ENCODE peak calls at places on chromosomes 12 and 14, in eight cellular contexts. Q, Y, K, A, X, H, Z and I are unnamed samples.

GRCh38 chr14:60862283-60862682 is 118.6 kb downstream of the TRMT5 start:
- DNase-seq in Q (no peak), Y (no peak), K (peak; percentile 65), A (no peak), X (peak; percentile 29), H (no peak), Z (peak; percentile 47), I (no peak)

GRCh38 chr12:7099290-7099996 is 7.2 kb upstream of the C1R start:
- DNase-seq in Q (no peak), Y (no peak), K (peak; percentile 58), A (no peak), X (no peak), H (no peak), Z (no peak), I (no peak)

GRCh38 chr12:67677166-67677565 is 28.6 kb downstream of the DYRK2 start:
- DNase-seq in Q (no peak), Y (no peak), K (no peak), A (no peak), X (no peak), H (no peak), Z (no peak), I (peak; percentile 75)

GRCh38 chr12:92859650-92860386 is 69.3 kb downstream of the EEA1 start:
- DNase-seq in Q (no peak), Y (no peak), K (no peak), A (no peak), X (no peak), H (no peak), Z (no peak), I (no peak)

GRCh38 chr12:51381226-51382079 is 9.8 kb downstream of the GALNT6 start:
- DNase-seq in Q (no peak), Y (no peak), K (no peak), A (no peak), X (no peak), H (no peak), Z (peak; percentile 70), I (no peak)

GRCh38 chr12:50569321-50569720 is 64.5 kb downstream of the DIP2B start:
- DNase-seq in Q (no peak), Y (no peak), K (no peak), A (no peak), X (no peak), H (peak; percentile 39), Z (no peak), I (no peak)

GRCh38 chr12:31876568-31877424 is 82.4 kb upstream of the RESF1 start:
- DNase-seq in Q (no peak), Y (no peak), K (no peak), A (no peak), X (no peak), H (no peak), Z (no peak), I (no peak)

GRCh38 chr14:101350710-101351109 is 210.6 kb upstream of the DIO3 start:
- DNase-seq in Q (no peak), Y (no peak), K (no peak), A (no peak), X (peak; percentile 84), H (peak; percentile 25), Z (peak; percentile 1), I (no peak)

GRCh38 chr12:30753761-30754382 is 879 bp downstream of the CAPRIN2 start:
- DNase-seq in Q (no peak), Y (no peak), K (no peak), A (no peak), X (no peak), H (peak; percentile 49), Z (peak; percentile 41), I (peak; percentile 26)

GRCh38 chr14:70753518-70753953 is 55.8 kb downstream of the MAP3K9 start:
- DNase-seq in Q (no peak), Y (no peak), K (no peak), A (no peak), X (no peak), H (no peak), Z (no peak), I (no peak)

GRCh38 chr12:131091976-131092691 is 138.4 kb downstream of the ADGRD1 start:
- DNase-seq in Q (peak; percentile 38), Y (peak; percentile 25), K (peak; percentile 61), A (no peak), X (peak; percentile 11), H (no peak), Z (no peak), I (no peak)

GRCh38 chr12:114918535-114919233 is 234.7 kb upstream of the TBX3 start:
- DNase-seq in Q (no peak), Y (no peak), K (no peak), A (no peak), X (no peak), H (no peak), Z (peak; percentile 22), I (peak; percentile 60)

GRCh38 chr12:92414383-92415065 is 268.9 kb upstream of the BTG1 start:
- DNase-seq in Q (no peak), Y (no peak), K (no peak), A (no peak), X (no peak), H (no peak), Z (peak; percentile 24), I (no peak)

GRCh38 chr12:83826112-83826511 is 1086.5 kb downstream of the SLC6A15 start:
- DNase-seq in Q (no peak), Y (peak; percentile 84), K (no peak), A (no peak), X (no peak), H (peak; percentile 76), Z (peak; percentile 55), I (peak; percentile 49)

GRCh38 chr12:94954029-94954685 is 49.3 kb downstream of the NDUFA12 start:
- DNase-seq in Q (no peak), Y (no peak), K (no peak), A (no peak), X (no peak), H (no peak), Z (peak; percentile 36), I (peak; percentile 94)

DNA sequence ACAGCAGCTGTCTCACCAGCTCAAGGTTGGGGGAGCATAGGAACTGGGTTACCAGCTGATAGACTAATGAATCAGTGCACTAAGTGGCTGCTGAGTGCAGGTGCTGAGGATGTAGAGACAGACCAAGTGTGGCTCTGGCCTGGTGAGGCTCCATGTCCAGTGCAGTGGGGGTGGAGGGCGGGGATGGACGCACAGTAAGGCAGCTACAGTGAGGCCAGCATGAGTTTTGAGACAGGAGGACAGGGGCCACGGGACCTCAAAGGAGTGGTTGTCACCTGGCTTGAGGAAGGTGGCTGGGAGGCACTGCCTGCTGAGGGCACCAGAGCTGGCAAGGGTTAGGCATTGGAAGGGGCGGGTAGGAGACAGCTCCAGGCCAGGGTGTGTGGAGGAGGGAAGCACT is 37.0 kb downstream of the SYNE3 start:
- DNase-seq in Q (no peak), Y (no peak), K (no peak), A (no peak), X (no peak), H (no peak), Z (no peak), I (no peak)
- H3K4me1 ChIP-seq in Q (peaks cover 21% of the 10 kb centered on the region), Y (no peaks in the 10 kb centered on the region), K (peaks cover 26% of the 10 kb centered on the region), A (peaks cover 70% of the 10 kb centered on the region), X (peaks cover 9% of the 10 kb centered on the region), H (no peaks in the 10 kb centered on the region), Z (no peaks in the 10 kb centered on the region), I (peaks cover 6% of the 10 kb centered on the region)

DNA sequence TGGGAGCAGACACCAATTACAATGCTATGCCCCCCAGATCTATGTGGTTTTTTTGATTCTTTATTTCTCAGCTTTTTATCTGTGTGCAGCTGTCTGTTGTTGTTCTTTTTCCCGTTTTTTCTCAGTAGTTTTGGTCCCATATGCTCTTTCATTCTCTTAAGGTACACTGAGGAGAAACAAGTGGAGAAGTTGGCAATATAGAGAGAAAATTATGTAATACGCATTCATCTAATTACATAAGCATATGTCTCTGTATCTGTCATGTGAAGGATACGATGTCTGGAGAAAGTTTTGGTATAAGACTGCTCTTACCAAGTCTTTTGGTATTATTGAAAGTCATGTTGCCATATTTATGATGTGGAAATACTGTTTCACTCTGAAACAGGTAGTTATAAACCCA is 819.1 kb downstream of the NRXN3 start:
- DNase-seq in Q (no peak), Y (no peak), K (no peak), A (no peak), X (no peak), H (no peak), Z (no peak), I (no peak)
- H3K27ac ChIP-seq in Q (no peak overlapping the region), Y (no peak overlapping the region), K (no peak overlapping the region), A (no peak overlapping the region), X (no peak overlapping the region), H (no peak overlapping the region), Z (no peak overlapping the region), I (no peak overlapping the region)

GRCh38 chr14:74290415-74290814 is 12.3 kb downstream of the ABCD4 start:
- DNase-seq in Q (no peak), Y (no peak), K (no peak), A (no peak), X (no peak), H (peak; percentile 64), Z (peak; percentile 21), I (no peak)
- TF ChIP-seq CTCF in Q (peak; percentile 20), Y (peak; percentile 73), K (no peak), A (peak; percentile 32), X (no peak), H (peak; percentile 57), Z (peak; percentile 52), I (peak; percentile 47)

GRCh38 chr14:99570542-99571302 is 33.3 kb downstream of the CCDC85C start:
- DNase-seq in Q (no peak), Y (no peak), K (no peak), A (no peak), X (no peak), H (peak; percentile 83), Z (no peak), I (no peak)

GRCh38 chr14:99571303-99571986 is 32.6 kb downstream of the CCDC85C start:
- DNase-seq in Q (no peak), Y (no peak), K (no peak), A (no peak), X (peak; percentile 58), H (no peak), Z (no peak), I (no peak)

GRCh38 chr14:99569725-99570541 is 34.1 kb downstream of the CCDC85C start:
- DNase-seq in Q (no peak), Y (no peak), K (no peak), A (no peak), X (no peak), H (no peak), Z (no peak), I (no peak)

GRCh38 chr14:99566390-99567354 is 37.3 kb downstream of the CCDC85C start:
- DNase-seq in Q (no peak), Y (no peak), K (no peak), A (no peak), X (no peak), H (no peak), Z (no peak), I (no peak)

DNA sequence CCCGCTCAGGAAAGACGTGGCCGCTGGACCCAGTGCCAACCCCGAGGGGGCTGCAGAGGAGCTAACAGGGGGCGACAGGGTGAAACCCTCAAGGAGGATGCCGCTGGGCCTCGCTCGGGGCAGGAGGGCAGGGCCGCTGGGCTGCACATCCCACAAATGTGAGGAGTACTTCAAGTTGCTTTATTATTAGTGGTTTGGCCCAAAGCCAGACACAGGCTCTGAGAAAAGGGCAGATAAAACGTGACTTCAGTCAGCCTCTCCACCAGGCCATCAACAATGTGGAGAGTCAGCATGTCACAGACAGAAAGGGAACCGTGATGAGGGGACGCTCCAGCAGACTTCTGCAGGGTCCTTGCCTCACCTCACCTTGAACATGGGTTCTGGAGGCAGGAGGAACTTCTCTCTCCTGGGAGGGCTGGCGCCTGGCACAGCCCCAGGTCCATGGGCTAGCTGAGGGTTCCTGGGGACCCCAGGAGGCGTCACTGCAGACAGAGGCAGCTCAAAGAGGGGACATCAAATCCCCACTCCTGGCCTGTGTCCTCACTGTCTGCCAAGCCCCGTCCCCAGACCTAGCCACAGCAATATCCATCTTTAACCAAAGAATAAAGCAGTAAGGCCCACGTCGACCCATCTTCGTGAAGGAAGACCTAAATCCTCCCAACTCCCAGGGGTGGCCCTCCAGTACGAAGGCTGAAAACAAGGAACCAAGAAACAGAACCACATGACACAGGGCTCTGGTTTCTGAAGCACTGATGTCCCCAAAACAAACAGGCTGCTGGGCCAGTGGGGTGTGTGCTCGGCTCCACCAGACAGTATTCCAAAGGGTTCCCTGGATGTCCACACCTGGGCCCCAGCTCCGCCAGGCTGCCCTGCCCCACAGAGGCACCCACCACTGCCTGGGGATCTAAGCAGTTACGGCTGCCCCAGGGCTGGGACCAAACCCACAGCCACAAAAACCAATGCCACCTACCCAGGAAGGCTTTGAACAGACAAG is 35.1 kb downstream of the CCDC85C start:
- DNase-seq in Q (no peak), Y (no peak), K (no peak), A (no peak), X (no peak), H (no peak), Z (peak; percentile 75), I (no peak)
- H3K4me1 ChIP-seq in Q (peaks cover 17% of the 10 kb centered on the region), Y (peaks cover 4% of the 10 kb centered on the region), K (peaks cover 35% of the 10 kb centered on the region), A (peaks cover 100% of the 10 kb centered on the region), X (peaks cover 57% of the 10 kb centered on the region), H (peaks cover 45% of the 10 kb centered on the region), Z (peaks cover 100% of the 10 kb centered on the region), I (no peaks in the 10 kb centered on the region)